ENCODE peak calls at places on chromosomes 3 and 15, in five cellular contexts. E, Q, B, T and O are unnamed samples.

GRCh38 chr3:127396473-127396872 is 108.6 kb upstream of the PRR20G start:
- DNase-seq in T (no peak), B (no peak), E (no peak), Q (no peak), O (no peak)

GRCh38 chr3:50588759-50589433 is 19.6 kb downstream of the HEMK1 start:
- DNase-seq in Q (no peak), T (no peak), E (no peak), B (no peak), O (no peak)

GRCh38 chr3:128432301-128432897 is 34.3 kb downstream of the DNAJB8 start:
- DNase-seq in Q (no peak), T (no peak), B (peak; percentile 28), E (no peak), O (no peak)

GRCh38 chr3:151479452-151479851 is 18.6 kb upstream of the IGSF10 start:
- DNase-seq in B (no peak), Q (no peak), E (no peak), T (no peak), O (no peak)

GRCh38 chr3:195164573-195165263 is 106.2 kb downstream of the XXYLT1 start:
- DNase-seq in Q (no peak), E (no peak), B (no peak), T (no peak), O (no peak)

GRCh38 chr3:178439504-178439903 is 96.7 kb upstream of the KCNMB2 start:
- DNase-seq in T (no peak), E (no peak), Q (no peak), B (no peak), O (no peak)

GRCh38 chr15:81101894-81102815 is 31.9 kb upstream of the CFAP161 start:
- DNase-seq in B (no peak), E (no peak), Q (no peak), T (no peak), O (no peak)

GRCh38 chr3:184740509-184741258 is 28.8 kb upstream of the MAGEF1 start:
- DNase-seq in Q (no peak), T (no peak), E (no peak), B (no peak), O (peak; percentile 36)

GRCh38 chr15:71612066-71612715 is 198.2 kb upstream of the NR2E3 start:
- DNase-seq in E (no peak), B (no peak), Q (no peak), T (no peak), O (no peak)

GRCh38 chr3:112376996-112377395 is 44.0 kb downstream of the CD200 start:
- DNase-seq in B (no peak), Q (no peak), T (no peak), E (no peak), O (no peak)

GRCh38 chr15:43769584-43770228 is 7.1 kb downstream of the ELL3 start:
- DNase-seq in Q (peak; percentile 73), B (peak; percentile 72), T (peak; percentile 52), E (peak; percentile 46), O (peak; percentile 54)

GRCh38 chr15:76312540-76313174 is 1.4 kb upstream of the ETFA start:
- DNase-seq in E (no peak), B (no peak), T (no peak), Q (no peak), O (no peak)

GRCh38 chr3:52237006-52237658 is 1.8 kb downstream of the TWF2 start:
- DNase-seq in B (no peak), E (no peak), T (no peak), Q (no peak), O (no peak)

GRCh38 chr3:110779581-110779980 is 292.0 kb upstream of the NECTIN3 start:
- DNase-seq in T (no peak), B (no peak), E (no peak), Q (no peak), O (no peak)

GRCh38 chr15:96361309-96362000 is 31.0 kb downstream of the NR2F2 start:
- DNase-seq in Q (no peak), E (no peak), T (no peak), B (no peak), O (peak; percentile 80)

GRCh38 chr15:43872416-43873020 is 45.7 kb downstream of the WDR76 start:
- DNase-seq in T (peak; percentile 66), Q (peak; percentile 54), B (peak; percentile 70), E (no peak), O (peak; percentile 57)

GRCh38 chr15:51621917-51622268 is 678 bp downstream of the DMXL2 start:
- DNase-seq in E (peak; percentile 8), B (peak; percentile 40), T (peak; percentile 37), Q (no peak), O (peak; percentile 75)

GRCh38 chr3:31102196-31102879 is 207.9 kb upstream of the GADL1 start:
- DNase-seq in T (no peak), E (no peak), B (no peak), Q (no peak), O (no peak)

GRCh38 chr3:49896345-49896744 is 7.3 kb downstream of the MST1R start:
- DNase-seq in B (no peak), E (no peak), Q (no peak), T (no peak), O (no peak)

GRCh38 chr3:18201315-18201714 is 223.8 kb downstream of the SATB1 start:
- DNase-seq in B (no peak), T (no peak), E (no peak), Q (no peak), O (no peak)

GRCh38 chr3:98977520-98977919 is 76.0 kb upstream of the DCBLD2 start:
- DNase-seq in T (no peak), E (no peak), B (no peak), Q (no peak), O (no peak)

GRCh38 chr3:171419457-171419856 is 40.7 kb downstream of the TNIK start:
- DNase-seq in Q (no peak), E (no peak), T (no peak), B (no peak), O (no peak)